ENCODE peak calls at places on chromosomes 7 and 10, in six cellular contexts. Y is nephron progenitor cell, G is NCI-H1092 treated with DMSO at 0.1 percent for 48 hours, F is cardiac muscle cell, R is ELR, I is head of caudate nucleus. U is an unnamed sample.

GRCh38 chr10:77602231-77602912 is 35.2 kb downstream of the KCNMA1 start:
- DNase-seq in Y (no peak), G (no peak), F (no peak), R (peak; percentile 60), I (no peak), U (no peak)

GRCh38 chr7:240887-241421 is 48.6 kb downstream of the FAM20C start:
- DNase-seq in Y (no peak), G (no peak), F (no peak), R (peak; percentile 31), I (no peak), U (no peak)

GRCh38 chr7:23654508-23654907 is 25.5 kb upstream of the FAM221A start:
- DNase-seq in Y (peak; percentile 14), G (no peak), F (no peak), R (peak; percentile 61), I (peak; percentile 53), U (no peak)

GRCh38 chr7:476736-477360 is 42.8 kb downstream of the PDGFA start:
- DNase-seq in Y (no peak), G (no peak), F (no peak), R (no peak), I (no peak), U (no peak)

GRCh38 chr7:37970211-37970610 is 49.8 kb downstream of the EPDR1 start:
- DNase-seq in Y (no peak), G (no peak), F (no peak), R (no peak), I (no peak), U (no peak)

GRCh38 chr10:117741524-117741923 is 199.0 kb downstream of the EMX2 start:
- DNase-seq in Y (no peak), G (no peak), F (no peak), R (no peak), I (no peak), U (no peak)

GRCh38 chr7:113705439-113705838 is 213.4 kb downstream of the PPP1R3A start:
- DNase-seq in Y (no peak), G (no peak), F (no peak), R (no peak), I (no peak), U (no peak)

GRCh38 chr7:157139142-157140117 is 704 bp downstream of the UBE3C start:
- DNase-seq in Y (peak; percentile 64), G (no peak), F (peak; percentile 68), R (peak; percentile 54), I (peak; percentile 40), U (no peak)

GRCh38 chr10:101284171-101285092 is 55.2 kb upstream of the LBX1 start:
- DNase-seq in Y (peak; percentile 58), G (peak; percentile 42), F (no peak), R (no peak), I (no peak), U (peak; percentile 56)

U was measured in NCI-H1105 treated with DMSO at 0.1 percent for 48 hours.